ENCODE peak calls at places on chromosomes 1 and 21, in five cellular contexts. One of them, this sample, is unnamed.

GRCh38 chr1:229753764-229754553 is 127.9 kb downstream of the URB2 start:
- DNase-seq in activated T-helper 9 cell treated with anti-CD3 and anti-CD28 coated beads, Interleukin-2, amount 50 U/mL, for 16 hours: no peak
- DNase-seq in hepatic stellate cell: no peak
- DNase-seq in fibroblast of the conjunctiva: no peak
- DNase-seq in HFF-Myc: no peak
- DNase-seq in this sample: no peak

GRCh38 chr1:224213438-224214119 is 30.5 kb downstream of the DEGS1 start:
- DNase-seq in activated T-helper 9 cell treated with anti-CD3 and anti-CD28 coated beads, Interleukin-2, amount 50 U/mL, for 16 hours: no peak
- DNase-seq in hepatic stellate cell: no peak
- DNase-seq in fibroblast of the conjunctiva: no peak
- DNase-seq in HFF-Myc: no peak
- DNase-seq in this sample: no peak

GRCh38 chr1:76336951-76337371 is 262.4 kb downstream of the ST6GALNAC3 start:
- DNase-seq in activated T-helper 9 cell treated with anti-CD3 and anti-CD28 coated beads, Interleukin-2, amount 50 U/mL, for 16 hours: no peak
- DNase-seq in hepatic stellate cell: no peak
- DNase-seq in fibroblast of the conjunctiva: peak
- DNase-seq in HFF-Myc: peak
- DNase-seq in this sample: peak

GRCh38 chr1:1230656-1231399 is 973 bp downstream of the SDF4 start:
- DNase-seq in activated T-helper 9 cell treated with anti-CD3 and anti-CD28 coated beads, Interleukin-2, amount 50 U/mL, for 16 hours: no peak
- DNase-seq in hepatic stellate cell: peak
- DNase-seq in fibroblast of the conjunctiva: peak
- DNase-seq in HFF-Myc: peak
- DNase-seq in this sample: no peak

GRCh38 chr1:75097686-75098085 is 36.5 kb upstream of the LHX8 start:
- DNase-seq in activated T-helper 9 cell treated with anti-CD3 and anti-CD28 coated beads, Interleukin-2, amount 50 U/mL, for 16 hours: no peak
- DNase-seq in hepatic stellate cell: no peak
- DNase-seq in fibroblast of the conjunctiva: peak
- DNase-seq in HFF-Myc: no peak
- DNase-seq in this sample: no peak

GRCh38 chr1:199946305-199947155 is 81.0 kb upstream of the NR5A2 start:
- DNase-seq in activated T-helper 9 cell treated with anti-CD3 and anti-CD28 coated beads, Interleukin-2, amount 50 U/mL, for 16 hours: no peak
- DNase-seq in hepatic stellate cell: no peak
- DNase-seq in fibroblast of the conjunctiva: no peak
- DNase-seq in HFF-Myc: no peak
- DNase-seq in this sample: no peak

GRCh38 chr1:30377230-30378022 is 346.0 kb downstream of the MATN1 start:
- DNase-seq in activated T-helper 9 cell treated with anti-CD3 and anti-CD28 coated beads, Interleukin-2, amount 50 U/mL, for 16 hours: no peak
- DNase-seq in hepatic stellate cell: no peak
- DNase-seq in fibroblast of the conjunctiva: no peak
- DNase-seq in HFF-Myc: no peak
- DNase-seq in this sample: no peak

GRCh38 chr21:20811702-20812101 is 186.5 kb upstream of the NCAM2 start:
- DNase-seq in activated T-helper 9 cell treated with anti-CD3 and anti-CD28 coated beads, Interleukin-2, amount 50 U/mL, for 16 hours: no peak
- DNase-seq in hepatic stellate cell: no peak
- DNase-seq in fibroblast of the conjunctiva: no peak
- DNase-seq in HFF-Myc: no peak
- DNase-seq in this sample: no peak

GRCh38 chr1:69441496-69441895 is 126.2 kb upstream of the LRRC7 start:
- DNase-seq in activated T-helper 9 cell treated with anti-CD3 and anti-CD28 coated beads, Interleukin-2, amount 50 U/mL, for 16 hours: no peak
- DNase-seq in hepatic stellate cell: no peak
- DNase-seq in fibroblast of the conjunctiva: no peak
- DNase-seq in HFF-Myc: no peak
- DNase-seq in this sample: no peak

GRCh38 chr1:67716800-67717199 is 31.8 kb downstream of the GADD45A start:
- DNase-seq in activated T-helper 9 cell treated with anti-CD3 and anti-CD28 coated beads, Interleukin-2, amount 50 U/mL, for 16 hours: no peak
- DNase-seq in hepatic stellate cell: no peak
- DNase-seq in fibroblast of the conjunctiva: peak
- DNase-seq in HFF-Myc: no peak
- DNase-seq in this sample: no peak

GRCh38 chr1:164792410-164793004 is 233.5 kb downstream of the PBX1 start:
- DNase-seq in activated T-helper 9 cell treated with anti-CD3 and anti-CD28 coated beads, Interleukin-2, amount 50 U/mL, for 16 hours: no peak
- DNase-seq in hepatic stellate cell: no peak
- DNase-seq in fibroblast of the conjunctiva: no peak
- DNase-seq in HFF-Myc: no peak
- DNase-seq in this sample: no peak

GRCh38 chr1:59332983-59333382 is 36.1 kb downstream of the FGGY start:
- DNase-seq in activated T-helper 9 cell treated with anti-CD3 and anti-CD28 coated beads, Interleukin-2, amount 50 U/mL, for 16 hours: no peak
- DNase-seq in hepatic stellate cell: no peak
- DNase-seq in fibroblast of the conjunctiva: no peak
- DNase-seq in HFF-Myc: peak
- DNase-seq in this sample: no peak

GRCh38 chr21:45970674-45971486 is 10.7 kb upstream of the COL6A1 start:
- DNase-seq in activated T-helper 9 cell treated with anti-CD3 and anti-CD28 coated beads, Interleukin-2, amount 50 U/mL, for 16 hours: no peak
- DNase-seq in hepatic stellate cell: peak
- DNase-seq in fibroblast of the conjunctiva: no peak
- DNase-seq in HFF-Myc: no peak
- DNase-seq in this sample: no peak

GRCh38 chr1:235270625-235271024 is 57.4 kb downstream of the ARID4B start:
- DNase-seq in activated T-helper 9 cell treated with anti-CD3 and anti-CD28 coated beads, Interleukin-2, amount 50 U/mL, for 16 hours: no peak
- DNase-seq in hepatic stellate cell: peak
- DNase-seq in fibroblast of the conjunctiva: peak
- DNase-seq in HFF-Myc: peak
- DNase-seq in this sample: no peak

GRCh38 chr1:10561497-10561896 is 86.7 kb downstream of the PEX14 start:
- DNase-seq in activated T-helper 9 cell treated with anti-CD3 and anti-CD28 coated beads, Interleukin-2, amount 50 U/mL, for 16 hours: no peak
- DNase-seq in hepatic stellate cell: no peak
- DNase-seq in fibroblast of the conjunctiva: no peak
- DNase-seq in HFF-Myc: no peak
- DNase-seq in this sample: no peak

GRCh38 chr1:93816970-93817738 is 61.9 kb downstream of the DNTTIP2 start:
- DNase-seq in activated T-helper 9 cell treated with anti-CD3 and anti-CD28 coated beads, Interleukin-2, amount 50 U/mL, for 16 hours: no peak
- DNase-seq in hepatic stellate cell: peak
- DNase-seq in fibroblast of the conjunctiva: no peak
- DNase-seq in HFF-Myc: peak
- DNase-seq in this sample: peak

GRCh38 chr1:160007577-160008200 is 24.1 kb downstream of the PIGM start:
- DNase-seq in activated T-helper 9 cell treated with anti-CD3 and anti-CD28 coated beads, Interleukin-2, amount 50 U/mL, for 16 hours: no peak
- DNase-seq in hepatic stellate cell: no peak
- DNase-seq in fibroblast of the conjunctiva: no peak
- DNase-seq in HFF-Myc: no peak
- DNase-seq in this sample: no peak

GRCh38 chr21:44082648-44083436 is 24.4 kb upstream of the PWP2 start:
- DNase-seq in activated T-helper 9 cell treated with anti-CD3 and anti-CD28 coated beads, Interleukin-2, amount 50 U/mL, for 16 hours: no peak
- DNase-seq in hepatic stellate cell: no peak
- DNase-seq in fibroblast of the conjunctiva: no peak
- DNase-seq in HFF-Myc: no peak
- DNase-seq in this sample: no peak

GRCh38 chr1:210394281-210394798 is 65.6 kb downstream of the HHAT start:
- DNase-seq in activated T-helper 9 cell treated with anti-CD3 and anti-CD28 coated beads, Interleukin-2, amount 50 U/mL, for 16 hours: no peak
- DNase-seq in hepatic stellate cell: no peak
- DNase-seq in fibroblast of the conjunctiva: no peak
- DNase-seq in HFF-Myc: no peak
- DNase-seq in this sample: no peak

GRCh38 chr1:111778541-111779051 is 22.9 kb downstream of the DDX20 start:
- DNase-seq in activated T-helper 9 cell treated with anti-CD3 and anti-CD28 coated beads, Interleukin-2, amount 50 U/mL, for 16 hours: no peak
- DNase-seq in hepatic stellate cell: peak
- DNase-seq in fibroblast of the conjunctiva: no peak
- DNase-seq in HFF-Myc: peak
- DNase-seq in this sample: no peak

GRCh38 chr1:32494196-32494595 is 29.3 kb downstream of the ZBTB8B start:
- DNase-seq in activated T-helper 9 cell treated with anti-CD3 and anti-CD28 coated beads, Interleukin-2, amount 50 U/mL, for 16 hours: no peak
- DNase-seq in hepatic stellate cell: peak
- DNase-seq in fibroblast of the conjunctiva: no peak
- DNase-seq in HFF-Myc: no peak
- DNase-seq in this sample: no peak

GRCh38 chr1:183023146-183023600 is at the start of gene LAMC1:
- DNase-seq in activated T-helper 9 cell treated with anti-CD3 and anti-CD28 coated beads, Interleukin-2, amount 50 U/mL, for 16 hours: peak
- DNase-seq in hepatic stellate cell: peak
- DNase-seq in fibroblast of the conjunctiva: peak
- DNase-seq in HFF-Myc: no peak
- DNase-seq in this sample: peak

GRCh38 chr1:19731311-19731821 is 66.7 kb downstream of the HTR6 start:
- DNase-seq in activated T-helper 9 cell treated with anti-CD3 and anti-CD28 coated beads, Interleukin-2, amount 50 U/mL, for 16 hours: no peak
- DNase-seq in hepatic stellate cell: no peak
- DNase-seq in fibroblast of the conjunctiva: no peak
- DNase-seq in HFF-Myc: no peak
- DNase-seq in this sample: no peak

GRCh38 chr1:61808968-61809367 is 66.7 kb downstream of the PATJ start:
- DNase-seq in activated T-helper 9 cell treated with anti-CD3 and anti-CD28 coated beads, Interleukin-2, amount 50 U/mL, for 16 hours: no peak
- DNase-seq in hepatic stellate cell: peak
- DNase-seq in fibroblast of the conjunctiva: no peak
- DNase-seq in HFF-Myc: no peak
- DNase-seq in this sample: no peak

GRCh38 chr21:45408811-45409261 is 3.9 kb downstream of the COL18A1 start:
- DNase-seq in activated T-helper 9 cell treated with anti-CD3 and anti-CD28 coated beads, Interleukin-2, amount 50 U/mL, for 16 hours: no peak
- DNase-seq in hepatic stellate cell: no peak
- DNase-seq in fibroblast of the conjunctiva: no peak
- DNase-seq in HFF-Myc: no peak
- DNase-seq in this sample: no peak

GRCh38 chr1:100115524-100115923 is 17.2 kb downstream of the SASS6 start:
- DNase-seq in activated T-helper 9 cell treated with anti-CD3 and anti-CD28 coated beads, Interleukin-2, amount 50 U/mL, for 16 hours: no peak
- DNase-seq in hepatic stellate cell: no peak
- DNase-seq in fibroblast of the conjunctiva: no peak
- DNase-seq in HFF-Myc: no peak
- DNase-seq in this sample: no peak